ENCODE peak calls at places on chromosomes 5 and 9, in seven cellular contexts. One of them, this sample, is unnamed.
A peak's percentile ranks its signal among the peaks of the same experiment; 100 is the strongest.

GRCh38 chr5:120454094-120454798 is 9.9 kb upstream of the PRR16 start:
- DNase-seq in activated CD4-positive, alpha-beta memory T cell treated with anti-CD3 and anti-CD28 coated beads, Interleukin-2, amount 10 ng/mL, durations not matched to agents 7 days and 5 days: no peak
- DNase-seq in hepatocyte: no peak
- DNase-seq in LoVo: no peak
- DNase-seq in NCI-H1417 treated with DMSO at 0.1 percent for 48 hours: no peak
- DNase-seq in progenitor cell of endocrine pancreas: no peak
- DNase-seq in CD4-positive, alpha-beta T cell: no peak
- DNase-seq in this sample: no peak

GRCh38 chr9:95876595-95876994 is 1.1 kb downstream of the ERCC6L2 start:
- DNase-seq in hepatocyte: no peak
- DNase-seq in progenitor cell of endocrine pancreas: no peak
- DNase-seq in CD4-positive, alpha-beta T cell: no peak
- DNase-seq in activated CD4-positive, alpha-beta memory T cell treated with anti-CD3 and anti-CD28 coated beads, Interleukin-2, amount 10 ng/mL, durations not matched to agents 7 days and 5 days: no peak
- DNase-seq in NCI-H1417 treated with DMSO at 0.1 percent for 48 hours: no peak
- DNase-seq in LoVo: peak; percentile 29
- DNase-seq in this sample: no peak

GRCh38 chr9:133708770-133709611 is 29.2 kb downstream of the SARDH start:
- DNase-seq in activated CD4-positive, alpha-beta memory T cell treated with anti-CD3 and anti-CD28 coated beads, Interleukin-2, amount 10 ng/mL, durations not matched to agents 7 days and 5 days: no peak
- DNase-seq in LoVo: no peak
- DNase-seq in CD4-positive, alpha-beta T cell: peak; percentile 84
- DNase-seq in NCI-H1417 treated with DMSO at 0.1 percent for 48 hours: peak; percentile 30
- DNase-seq in hepatocyte: no peak
- DNase-seq in progenitor cell of endocrine pancreas: no peak
- DNase-seq in this sample: peak; percentile 60

GRCh38 chr9:38347946-38348345 is 44.6 kb upstream of the ALDH1B1 start:
- DNase-seq in hepatocyte: no peak
- DNase-seq in activated CD4-positive, alpha-beta memory T cell treated with anti-CD3 and anti-CD28 coated beads, Interleukin-2, amount 10 ng/mL, durations not matched to agents 7 days and 5 days: no peak
- DNase-seq in LoVo: no peak
- DNase-seq in CD4-positive, alpha-beta T cell: no peak
- DNase-seq in NCI-H1417 treated with DMSO at 0.1 percent for 48 hours: no peak
- DNase-seq in progenitor cell of endocrine pancreas: no peak
- DNase-seq in this sample: no peak

GRCh38 chr5:139103762-139104161 is 94.4 kb downstream of the SIL1 start:
- DNase-seq in NCI-H1417 treated with DMSO at 0.1 percent for 48 hours: no peak
- DNase-seq in LoVo: no peak
- DNase-seq in CD4-positive, alpha-beta T cell: no peak
- DNase-seq in hepatocyte: no peak
- DNase-seq in progenitor cell of endocrine pancreas: no peak
- DNase-seq in activated CD4-positive, alpha-beta memory T cell treated with anti-CD3 and anti-CD28 coated beads, Interleukin-2, amount 10 ng/mL, durations not matched to agents 7 days and 5 days: no peak
- DNase-seq in this sample: no peak

GRCh38 chr9:4892501-4893194 is 92.4 kb upstream of the JAK2 start:
- DNase-seq in activated CD4-positive, alpha-beta memory T cell treated with anti-CD3 and anti-CD28 coated beads, Interleukin-2, amount 10 ng/mL, durations not matched to agents 7 days and 5 days: no peak
- DNase-seq in LoVo: no peak
- DNase-seq in hepatocyte: no peak
- DNase-seq in NCI-H1417 treated with DMSO at 0.1 percent for 48 hours: no peak
- DNase-seq in CD4-positive, alpha-beta T cell: no peak
- DNase-seq in progenitor cell of endocrine pancreas: no peak
- DNase-seq in this sample: no peak

GRCh38 chr5:85538362-85538761 is 1079.4 kb upstream of the COX7C start:
- DNase-seq in CD4-positive, alpha-beta T cell: no peak
- DNase-seq in progenitor cell of endocrine pancreas: no peak
- DNase-seq in activated CD4-positive, alpha-beta memory T cell treated with anti-CD3 and anti-CD28 coated beads, Interleukin-2, amount 10 ng/mL, durations not matched to agents 7 days and 5 days: no peak
- DNase-seq in hepatocyte: no peak
- DNase-seq in LoVo: no peak
- DNase-seq in NCI-H1417 treated with DMSO at 0.1 percent for 48 hours: no peak
- DNase-seq in this sample: no peak

GRCh38 chr5:156155638-156156037 is 171.3 kb upstream of the SGCD start:
- DNase-seq in NCI-H1417 treated with DMSO at 0.1 percent for 48 hours: no peak
- DNase-seq in hepatocyte: peak; percentile 74
- DNase-seq in CD4-positive, alpha-beta T cell: no peak
- DNase-seq in activated CD4-positive, alpha-beta memory T cell treated with anti-CD3 and anti-CD28 coated beads, Interleukin-2, amount 10 ng/mL, durations not matched to agents 7 days and 5 days: no peak
- DNase-seq in LoVo: peak; percentile 40
- DNase-seq in progenitor cell of endocrine pancreas: no peak
- DNase-seq in this sample: no peak

GRCh38 chr5:141957367-141957993 is 522 bp downstream of the PCDH12 start:
- DNase-seq in activated CD4-positive, alpha-beta memory T cell treated with anti-CD3 and anti-CD28 coated beads, Interleukin-2, amount 10 ng/mL, durations not matched to agents 7 days and 5 days: no peak
- DNase-seq in hepatocyte: no peak
- DNase-seq in progenitor cell of endocrine pancreas: no peak
- DNase-seq in CD4-positive, alpha-beta T cell: no peak
- DNase-seq in LoVo: no peak
- DNase-seq in NCI-H1417 treated with DMSO at 0.1 percent for 48 hours: no peak
- DNase-seq in this sample: no peak

GRCh38 chr9:96417610-96418073 is 528 bp downstream of the ZNF367 start:
- DNase-seq in activated CD4-positive, alpha-beta memory T cell treated with anti-CD3 and anti-CD28 coated beads, Interleukin-2, amount 10 ng/mL, durations not matched to agents 7 days and 5 days: no peak
- DNase-seq in progenitor cell of endocrine pancreas: peak; percentile 25
- DNase-seq in CD4-positive, alpha-beta T cell: peak; percentile 16
- DNase-seq in LoVo: no peak
- DNase-seq in hepatocyte: no peak
- DNase-seq in NCI-H1417 treated with DMSO at 0.1 percent for 48 hours: no peak
- DNase-seq in this sample: peak; percentile 36

GRCh38 chr9:35333551-35333950 is 156.4 kb upstream of the RUSC2 start:
- DNase-seq in LoVo: no peak
- DNase-seq in activated CD4-positive, alpha-beta memory T cell treated with anti-CD3 and anti-CD28 coated beads, Interleukin-2, amount 10 ng/mL, durations not matched to agents 7 days and 5 days: no peak
- DNase-seq in CD4-positive, alpha-beta T cell: no peak
- DNase-seq in progenitor cell of endocrine pancreas: no peak
- DNase-seq in NCI-H1417 treated with DMSO at 0.1 percent for 48 hours: no peak
- DNase-seq in hepatocyte: no peak
- DNase-seq in this sample: no peak

GRCh38 chr9:1071730-1072129 is 21.6 kb downstream of the DMRT2 start:
- DNase-seq in CD4-positive, alpha-beta T cell: no peak
- DNase-seq in hepatocyte: no peak
- DNase-seq in LoVo: peak; percentile 62
- DNase-seq in NCI-H1417 treated with DMSO at 0.1 percent for 48 hours: no peak
- DNase-seq in progenitor cell of endocrine pancreas: no peak
- DNase-seq in activated CD4-positive, alpha-beta memory T cell treated with anti-CD3 and anti-CD28 coated beads, Interleukin-2, amount 10 ng/mL, durations not matched to agents 7 days and 5 days: no peak
- DNase-seq in this sample: no peak

GRCh38 chr9:111728617-111729366 is 65.9 kb downstream of the SHOC1 start:
- DNase-seq in hepatocyte: no peak
- DNase-seq in NCI-H1417 treated with DMSO at 0.1 percent for 48 hours: no peak
- DNase-seq in activated CD4-positive, alpha-beta memory T cell treated with anti-CD3 and anti-CD28 coated beads, Interleukin-2, amount 10 ng/mL, durations not matched to agents 7 days and 5 days: no peak
- DNase-seq in LoVo: peak; percentile 88
- DNase-seq in progenitor cell of endocrine pancreas: no peak
- DNase-seq in CD4-positive, alpha-beta T cell: no peak
- DNase-seq in this sample: no peak

GRCh38 chr9:121317737-121318630 is 50.0 kb downstream of the GSN start:
- DNase-seq in hepatocyte: no peak
- DNase-seq in progenitor cell of endocrine pancreas: no peak
- DNase-seq in activated CD4-positive, alpha-beta memory T cell treated with anti-CD3 and anti-CD28 coated beads, Interleukin-2, amount 10 ng/mL, durations not matched to agents 7 days and 5 days: no peak
- DNase-seq in LoVo: no peak
- DNase-seq in NCI-H1417 treated with DMSO at 0.1 percent for 48 hours: no peak
- DNase-seq in CD4-positive, alpha-beta T cell: no peak
- DNase-seq in this sample: no peak

GRCh38 chr5:14240366-14240765 is 97.2 kb downstream of the TRIO start:
- DNase-seq in CD4-positive, alpha-beta T cell: no peak
- DNase-seq in activated CD4-positive, alpha-beta memory T cell treated with anti-CD3 and anti-CD28 coated beads, Interleukin-2, amount 10 ng/mL, durations not matched to agents 7 days and 5 days: no peak
- DNase-seq in hepatocyte: no peak
- DNase-seq in LoVo: no peak
- DNase-seq in progenitor cell of endocrine pancreas: no peak
- DNase-seq in NCI-H1417 treated with DMSO at 0.1 percent for 48 hours: no peak
- DNase-seq in this sample: no peak

This sample was measured in head of caudate nucleus.